ENCODE peak calls at places on chromosomes 4 and X, in five cellular contexts. K is cardiac muscle cell, W is HCT116, F is H1, N is uterus. S is an unnamed sample.

GRCh38 chr4:75584067-75584466 is 28.2 kb downstream of the ODAPH start:
- DNase-seq in K (no peak), W (no peak), F (no peak), N (no peak), S (no peak)

GRCh38 chr4:143302526-143302925 is 34.1 kb upstream of the GAB1 start:
- DNase-seq in K (no peak), W (no peak), F (no peak), N (no peak), S (no peak)

GRCh38 chr4:144582105-144582850 is 63.7 kb upstream of the HHIP start:
- DNase-seq in K (no peak), W (no peak), F (no peak), N (no peak), S (no peak)

GRCh38 chr4:62449538-62449937 is 1249.4 kb downstream of the ADGRL3 start:
- DNase-seq in K (peak; percentile 11), W (no peak), F (no peak), N (no peak), S (no peak)

GRCh38 chr4:110628321-110629213 is 5.7 kb upstream of the PITX2 start:
- DNase-seq in K (no peak), W (no peak), F (peak; percentile 59), N (no peak), S (no peak)

GRCh38 chrX:104430720-104431119 is 135.3 kb upstream of the IL1RAPL2 start:
- DNase-seq in K (no peak), W (no peak), F (no peak), N (no peak), S (no peak)

GRCh38 chrX:135740683-135741149 is 27.3 kb downstream of the CT45A3 start:
- DNase-seq in K (no peak), W (peak; percentile 6), F (peak; percentile 37), N (no peak), S (peak; percentile 3)

GRCh38 chr4:127047930-127048329 is 584.8 kb upstream of the INTU start:
- DNase-seq in K (no peak), W (no peak), F (no peak), N (no peak), S (no peak)

GRCh38 chr4:23022032-23022431 is 329.3 kb downstream of the GBA3 start:
- DNase-seq in K (no peak), W (no peak), F (no peak), N (no peak), S (no peak)

GRCh38 chr4:37389967-37390580 is 145.5 kb downstream of the NWD2 start:
- DNase-seq in K (peak; percentile 69), W (peak; percentile 48), F (no peak), N (no peak), S (no peak)

GRCh38 chrX:49230500-49231232 is 2.5 kb downstream of the CACNA1F start:
- DNase-seq in K (peak; percentile 40), W (no peak), F (peak; percentile 78), N (no peak), S (peak; percentile 35)

GRCh38 chr4:8542776-8543525 is 37.2 kb upstream of the GPR78 start:
- DNase-seq in K (no peak), W (no peak), F (no peak), N (no peak), S (no peak)

GRCh38 chrX:72021975-72022374 is 109.7 kb downstream of the RTL5 start:
- DNase-seq in K (no peak), W (no peak), F (peak; percentile 56), N (no peak), S (no peak)

GRCh38 chr4:168484626-168485025 is 4.3 kb upstream of the DDX60L start:
- DNase-seq in K (no peak), W (no peak), F (no peak), N (no peak), S (no peak)

GRCh38 chr4:139825523-139826014 is 159.9 kb downstream of the MGST2 start:
- DNase-seq in K (peak; percentile 30), W (no peak), F (no peak), N (no peak), S (no peak)

GRCh38 chrX:15985937-15986336 is 131.3 kb upstream of the AP1S2 start:
- DNase-seq in K (no peak), W (no peak), F (no peak), N (no peak), S (no peak)

GRCh38 chr4:73018595-73018994 is 50.9 kb downstream of the COX18 start:
- DNase-seq in K (no peak), W (no peak), F (no peak), N (no peak), S (no peak)

GRCh38 chrX:67546496-67547423 is 2.9 kb downstream of the AR start:
- DNase-seq in K (no peak), W (no peak), F (peak; percentile 44), N (peak; percentile 15), S (no peak)

GRCh38 chrX:49308604-49309269 is 5.3 kb downstream of the GAGE10 start:
- DNase-seq in K (no peak), W (no peak), F (no peak), N (peak; percentile 37), S (no peak)

GRCh38 chr4:143538979-143539669 is 25.6 kb downstream of the SMARCA5 start:
- DNase-seq in K (no peak), W (no peak), F (no peak), N (no peak), S (no peak)

GRCh38 chr4:41214158-41215146 is at the start of gene APBB2:
- DNase-seq in K (peak; percentile 98), W (peak; percentile 93), F (peak; percentile 94), N (peak; percentile 95), S (no peak)

GRCh38 chr4:2797545-2798305 is 4.8 kb downstream of the SH3BP2 start:
- DNase-seq in K (no peak), W (no peak), F (no peak), N (no peak), S (peak; percentile 24)

GRCh38 chrX:80879916-80880315 is 70.2 kb upstream of the BRWD3 start:
- DNase-seq in K (no peak), W (no peak), F (no peak), N (no peak), S (no peak)

GRCh38 chr4:95531141-95531540 is 17.6 kb downstream of the UNC5C start:
- DNase-seq in K (peak; percentile 37), W (no peak), F (no peak), N (no peak), S (no peak)

GRCh38 chrX:78753571-78753970 is 6.1 kb downstream of the LPAR4 start:
- DNase-seq in K (no peak), W (no peak), F (no peak), N (no peak), S (no peak)

GRCh38 chrX:10529344-10529743 is 91.0 kb downstream of the MID1 start:
- DNase-seq in K (no peak), W (no peak), F (no peak), N (no peak), S (no peak)

GRCh38 chr4:101347267-101347556 is at the start of gene PPP3CA:
- DNase-seq in K (peak; percentile 81), W (no peak), F (no peak), N (no peak), S (no peak)

GRCh38 chr4:94571720-94572119 is 120.0 kb downstream of the PDLIM5 start:
- DNase-seq in K (no peak), W (no peak), F (no peak), N (no peak), S (no peak)

GRCh38 chr4:129641179-129641578 is 545.2 kb downstream of the C4orf33 start:
- DNase-seq in K (peak; percentile 48), W (peak; percentile 42), F (peak; percentile 86), N (no peak), S (no peak)

GRCh38 chr4:145098675-145099037 is 545 bp downstream of the ABCE1 start:
- DNase-seq in K (peak; percentile 41), W (peak; percentile 23), F (no peak), N (no peak), S (peak; percentile 16)

GRCh38 chrX:53456254-53456653 is 22.1 kb upstream of the HSD17B10 start:
- DNase-seq in K (no peak), W (no peak), F (no peak), N (no peak), S (no peak)

DNA sequence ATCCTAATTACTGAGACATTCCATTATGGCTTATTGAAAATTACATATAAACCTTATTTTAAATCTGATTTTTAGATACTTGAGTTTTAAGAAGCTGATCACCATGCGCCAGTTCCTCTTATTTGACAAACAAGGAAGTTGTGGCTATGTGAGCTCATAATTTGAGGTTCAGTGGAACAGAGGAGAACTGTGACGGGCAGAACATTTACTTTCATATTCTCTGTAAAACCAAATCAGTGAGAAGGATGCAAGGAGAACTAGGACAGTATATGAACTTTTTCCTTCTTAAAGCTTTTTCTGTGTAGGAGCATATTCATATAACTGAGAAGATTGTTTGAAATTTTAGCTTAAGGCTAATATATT is 25.3 kb downstream of the STIM2 start:
- DNase-seq in K (no peak), W (no peak), F (no peak), N (no peak), S (peak; percentile 9)
- H3K27ac ChIP-seq in K (no peak overlapping the region), W (no peak overlapping the region), F (no peak overlapping the region), N (no peak overlapping the region), S (peak overlapping the region; percentile 82)

GRCh38 chr4:152460488-152460887 is 75.4 kb downstream of the FBXW7 start:
- DNase-seq in K (no peak), W (no peak), F (no peak), N (no peak), S (no peak)

GRCh38 chr4:152458801-152459302 is 77.0 kb downstream of the FBXW7 start:
- DNase-seq in K (no peak), W (no peak), F (no peak), N (no peak), S (no peak)

GRCh38 chr4:152462047-152462446 is 73.8 kb downstream of the FBXW7 start:
- DNase-seq in K (no peak), W (no peak), F (no peak), N (no peak), S (no peak)

GRCh38 chr4:152456609-152457008 is 79.3 kb downstream of the FBXW7 start:
- DNase-seq in K (no peak), W (no peak), F (no peak), N (no peak), S (no peak)

DNA sequence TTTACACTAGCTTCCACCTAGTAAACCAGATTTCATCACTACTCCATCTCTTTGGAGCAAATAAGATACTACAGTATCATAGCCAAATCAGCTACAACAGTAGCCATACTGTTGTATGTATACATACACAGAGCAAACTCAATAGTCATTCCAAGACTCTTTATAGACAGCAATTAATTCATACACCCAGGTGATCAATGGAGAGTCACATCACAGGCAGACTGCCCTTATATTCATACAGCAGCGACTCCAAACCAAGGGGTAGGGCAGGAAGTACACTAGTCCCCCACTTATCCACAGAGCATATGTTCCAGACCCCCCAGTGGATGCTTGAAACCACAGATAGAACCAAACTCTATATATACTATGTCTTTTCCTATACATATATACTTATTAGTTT is 76.6 kb downstream of the FBXW7 start:
- DNase-seq in K (no peak), W (no peak), F (no peak), N (no peak), S (no peak)
- H3K4me1 ChIP-seq in K (peaks cover 3% of the 10 kb centered on the region), W (no peaks in the 10 kb centered on the region), F (peaks cover 5% of the 10 kb centered on the region), N (no peaks in the 10 kb centered on the region), S (peaks cover 8% of the 10 kb centered on the region)

GRCh38 chr4:55183926-55184599 is 58.7 kb upstream of the KDR start:
- DNase-seq in K (no peak), W (peak; percentile 87), F (no peak), N (no peak), S (no peak)
- H3K27ac ChIP-seq in K (peak overlapping the region; percentile 88), W (peak overlapping the region; percentile 59), F (no peak overlapping the region), N (no peak overlapping the region), S (no peak overlapping the region)

DNA sequence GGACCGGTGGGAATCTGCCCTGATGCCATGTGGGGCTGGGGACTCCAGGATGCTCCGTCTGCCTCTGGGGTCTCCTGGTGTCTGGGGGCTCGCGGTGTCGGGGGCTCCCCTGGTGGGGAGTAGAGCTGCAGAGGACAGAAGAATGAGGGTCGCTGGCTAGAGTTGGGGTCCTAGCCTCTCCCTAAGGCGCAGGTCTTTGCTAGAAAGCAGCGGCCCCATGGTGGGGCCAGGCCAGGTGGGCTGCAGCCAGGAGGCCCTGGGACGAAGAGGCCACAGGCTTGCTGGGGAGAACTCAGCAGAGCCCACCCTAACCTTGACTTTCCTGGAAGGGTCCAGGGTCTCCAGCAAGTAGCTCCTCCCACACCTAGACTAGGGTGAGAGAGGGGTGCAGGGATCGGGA is 21.4 kb downstream of the FGFRL1 start:
- DNase-seq in K (no peak), W (no peak), F (no peak), N (no peak), S (no peak)
- H3K4me1 ChIP-seq in K (peaks cover 6% of the 10 kb centered on the region), W (peaks cover 14% of the 10 kb centered on the region), F (no peaks in the 10 kb centered on the region), N (no peaks in the 10 kb centered on the region), S (no peaks in the 10 kb centered on the region)